ENCODE peak calls at places on chromosomes 3 and 15, in four cellular contexts. Q is transverse colon, L is body of pancreas, C is uterus. F is an unnamed sample.

GRCh38 chr3:49805367-49805782 is 2.3 kb downstream of the INKA1 start:
- DNase-seq in Q (peak; percentile 50), L (peak; percentile 40), C (peak; percentile 89), F (peak; percentile 99)

GRCh38 chr3:133466531-133467386 is 66.9 kb downstream of the BFSP2 start:
- DNase-seq in Q (no peak), L (peak; percentile 49), C (no peak), F (no peak)

GRCh38 chr3:71601811-71602210 is 18.3 kb upstream of the FOXP1 start:
- DNase-seq in Q (no peak), L (no peak), C (no peak), F (no peak)

GRCh38 chr15:101543431-101543830 is 53.9 kb upstream of the PCSK6 start:
- DNase-seq in Q (no peak), L (no peak), C (no peak), F (no peak)

GRCh38 chr15:45794768-45795486 is 160.1 kb downstream of the SQOR start:
- DNase-seq in Q (no peak), L (no peak), C (no peak), F (no peak)

GRCh38 chr3:108877906-108878305 is 55.3 kb downstream of the TRAT1 start:
- DNase-seq in Q (no peak), L (no peak), C (no peak), F (no peak)

GRCh38 chr15:97941572-97941971 is 18.9 kb upstream of the ARRDC4 start:
- DNase-seq in Q (no peak), L (peak; percentile 51), C (no peak), F (no peak)

GRCh38 chr3:184417619-184418327 is 37.9 kb downstream of the CHRD start:
- DNase-seq in Q (peak; percentile 76), L (peak; percentile 79), C (peak; percentile 69), F (peak; percentile 72)

GRCh38 chr3:191220908-191221307 is 21.9 kb downstream of the OSTN start:
- DNase-seq in Q (no peak), L (no peak), C (no peak), F (peak; percentile 14)

GRCh38 chr3:125054436-125055164 is 1.2 kb downstream of the HEG1 start:
- DNase-seq in Q (no peak), L (no peak), C (no peak), F (peak; percentile 18)

GRCh38 chr3:195896361-195897080 is 11.8 kb downstream of the TNK2 start:
- DNase-seq in Q (no peak), L (no peak), C (peak; percentile 45), F (no peak)

GRCh38 chr3:33543600-33543999 is 103.4 kb upstream of the UBP1 start:
- DNase-seq in Q (no peak), L (no peak), C (no peak), F (no peak)

GRCh38 chr15:66497502-66498455 is at the start of gene SNAPC5:
- DNase-seq in Q (peak; percentile 98), L (peak; percentile 98), C (peak; percentile 95), F (peak; percentile 98)

GRCh38 chr15:73021139-73021621 is 31.1 kb upstream of the NEO1 start:
- DNase-seq in Q (no peak), L (peak; percentile 24), C (no peak), F (no peak)

GRCh38 chr15:74523982-74524381 is 17.0 kb upstream of the ARID3B start:
- DNase-seq in Q (no peak), L (no peak), C (no peak), F (no peak)

GRCh38 chr3:194360568-194360967 is 9.0 kb downstream of the LRRC15 start:
- DNase-seq in Q (no peak), L (no peak), C (no peak), F (no peak)

GRCh38 chr3:43747641-43748040 is 56.9 kb downstream of the ABHD5 start:
- DNase-seq in Q (no peak), L (no peak), C (no peak), F (no peak)

GRCh38 chr3:43738305-43738704 is 47.6 kb downstream of the ABHD5 start:
- DNase-seq in Q (no peak), L (no peak), C (no peak), F (no peak)

GRCh38 chr3:43737001-43737440 is 46.3 kb downstream of the ABHD5 start:
- DNase-seq in Q (no peak), L (no peak), C (no peak), F (no peak)

GRCh38 chr3:43748179-43748578 is 57.4 kb downstream of the ABHD5 start:
- DNase-seq in Q (no peak), L (no peak), C (no peak), F (no peak)

GRCh38 chr3:43742935-43743334 is 52.2 kb downstream of the ABHD5 start:
- DNase-seq in Q (no peak), L (no peak), C (no peak), F (no peak)
- TF ChIP-seq CTCF in Q (no peak), L (no peak), C (no peak), F (no peak)

GRCh38 chr3:183253364-183253960 is 409 bp downstream of the B3GNT5 start:
- DNase-seq in Q (peak; percentile 68), L (peak; percentile 81), C (peak; percentile 83), F (peak; percentile 67)
- TF ChIP-seq POLR2A in Q (peak; percentile 73), L (peak; percentile 70), C (peak; percentile 29), F (no peak)

GRCh38 chr3:73137736-73138403 is 76.4 kb downstream of the EBLN2 start:
- DNase-seq in Q (no peak), L (no peak), C (no peak), F (no peak)

GRCh38 chr3:73136941-73137340 is 75.5 kb downstream of the EBLN2 start:
- DNase-seq in Q (no peak), L (no peak), C (no peak), F (no peak)

DNA sequence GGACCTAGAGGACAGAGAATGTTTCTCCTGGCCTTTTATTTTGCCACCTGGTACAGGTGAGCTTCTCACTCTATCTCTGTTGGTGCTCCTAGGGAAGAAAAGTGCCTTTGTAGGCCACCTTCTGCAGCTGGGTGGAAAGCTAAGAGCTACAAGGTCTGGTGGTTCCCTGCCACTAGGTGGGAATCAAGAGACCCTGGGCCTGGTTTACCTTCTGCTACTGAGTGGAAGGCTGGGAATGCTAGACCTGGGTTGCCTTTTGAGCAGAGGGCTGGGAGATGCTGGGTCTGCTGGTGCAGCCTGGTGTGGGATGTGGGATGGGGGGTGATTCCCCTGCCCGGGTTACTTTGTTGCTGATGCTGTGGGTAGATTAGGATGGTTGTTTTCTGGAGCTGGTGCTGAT is 72.6 kb downstream of the EBLN2 start:
- DNase-seq in Q (no peak), L (no peak), C (no peak), F (no peak)
- TF ChIP-seq CTCF in Q (no peak), L (no peak), C (no peak), F (no peak)

DNA sequence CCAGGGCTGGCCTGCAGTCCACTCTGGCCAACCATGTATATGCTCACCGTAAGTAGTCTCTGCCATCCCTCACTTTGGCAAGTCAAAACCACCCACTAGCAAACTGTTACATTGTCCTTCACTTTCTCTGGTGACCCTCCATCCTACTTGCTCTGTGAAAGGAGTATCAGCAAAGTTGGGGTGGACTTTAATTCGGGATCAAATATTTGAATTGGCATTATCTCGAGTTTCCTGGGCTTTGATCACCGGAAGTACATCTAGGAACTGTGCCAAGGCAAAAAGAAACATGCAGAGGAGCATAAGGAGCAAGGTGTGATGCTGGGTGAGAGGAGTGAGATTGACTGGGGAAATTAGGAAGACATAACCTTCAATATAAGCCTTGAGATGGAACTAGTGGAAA is 188.9 kb upstream of the P2RY1 start:
- DNase-seq in Q (no peak), L (no peak), C (no peak), F (no peak)
- TF ChIP-seq POLR2A in Q (no peak), L (no peak), C (no peak), F (no peak)

GRCh38 chr3:27939510-27939909 is 217.4 kb upstream of the EOMES start:
- DNase-seq in Q (no peak), L (no peak), C (no peak), F (no peak)

GRCh38 chr3:27945229-27945628 is 223.1 kb upstream of the EOMES start:
- DNase-seq in Q (no peak), L (no peak), C (no peak), F (no peak)

GRCh38 chr3:27939940-27940339 is 217.8 kb upstream of the EOMES start:
- DNase-seq in Q (no peak), L (no peak), C (no peak), F (no peak)

GRCh38 chr3:27943106-27943505 is 221.0 kb upstream of the EOMES start:
- DNase-seq in Q (no peak), L (peak; percentile 35), C (no peak), F (peak; percentile 11)
- TF ChIP-seq CTCF in Q (peak; percentile 14), L (peak; percentile 34), C (no peak), F (peak; percentile 25)

GRCh38 chr3:136898549-136898948 is 36.5 kb downstream of the NCK1 start:
- DNase-seq in Q (no peak), L (no peak), C (no peak), F (no peak)
- TF ChIP-seq POLR2A in Q (no peak), L (no peak), C (no peak), F (no peak)

F was measured in NB4.